ENCODE peak calls at places on chromosome 5, in seven cellular contexts. P is HepG2, Q is SK-N-SH, N is HCT116, C is H1, D is GM12878, Z is K562. H is an unnamed sample.

GRCh38 chr5:152634596-152634995 is 229.5 kb upstream of the NMUR2 start:
- DNase-seq in P (no peak), Q (no peak), N (no peak), C (no peak), D (no peak), Z (no peak), H (no peak)

GRCh38 chr5:176737001-176737745 is 73.2 kb upstream of the UNC5A start:
- DNase-seq in P (no peak), Q (peak; percentile 72), N (no peak), C (peak; percentile 41), D (no peak), Z (no peak), H (no peak)

GRCh38 chr5:181181650-181182565 is 23.1 kb downstream of the TRIM7 start:
- DNase-seq in P (peak; percentile 74), Q (peak; percentile 71), N (peak; percentile 76), C (peak; percentile 76), D (no peak), Z (peak; percentile 28), H (no peak)

GRCh38 chr5:140236896-140237598 is 62.1 kb downstream of the CYSTM1 start:
- DNase-seq in P (no peak), Q (no peak), N (no peak), C (no peak), D (no peak), Z (no peak), H (no peak)

GRCh38 chr5:59149271-59149670 is 566.4 kb downstream of the RAB3C start:
- DNase-seq in P (no peak), Q (no peak), N (no peak), C (no peak), D (no peak), Z (no peak), H (no peak)

GRCh38 chr5:170478306-170478705 is 25.5 kb upstream of the KCNIP1 start:
- DNase-seq in P (no peak), Q (no peak), N (no peak), C (peak; percentile 28), D (no peak), Z (no peak), H (no peak)

GRCh38 chr5:113250341-113250953 is 184.3 kb downstream of the TSSK1B start:
- DNase-seq in P (no peak), Q (no peak), N (no peak), C (no peak), D (no peak), Z (no peak), H (no peak)

GRCh38 chr5:139696894-139697658 is 48.9 kb downstream of the CXXC5 start:
- DNase-seq in P (peak; percentile 70), Q (peak; percentile 82), N (no peak), C (no peak), D (no peak), Z (peak; percentile 92), H (no peak)

GRCh38 chr5:9196403-9197224 is 349.3 kb downstream of the SEMA5A start:
- DNase-seq in P (no peak), Q (no peak), N (no peak), C (no peak), D (no peak), Z (no peak), H (no peak)

GRCh38 chr5:138065102-138065501 is 18.7 kb upstream of the WNT8A start:
- DNase-seq in P (no peak), Q (no peak), N (no peak), C (peak; percentile 79), D (no peak), Z (no peak), H (peak; percentile 11)

GRCh38 chr5:66889524-66889923 is 293.3 kb downstream of the MAST4 start:
- DNase-seq in P (no peak), Q (no peak), N (no peak), C (no peak), D (no peak), Z (no peak), H (no peak)

GRCh38 chr5:98963019-98963418 is 34.2 kb upstream of the CHD1 start:
- DNase-seq in P (no peak), Q (no peak), N (no peak), C (no peak), D (no peak), Z (no peak), H (no peak)

GRCh38 chr5:67166460-67166871 is 30.1 kb downstream of the CD180 start:
- DNase-seq in P (no peak), Q (no peak), N (peak; percentile 7), C (no peak), D (no peak), Z (no peak), H (no peak)

GRCh38 chr5:131635755-131636479 is 888 bp upstream of the RAPGEF6 start:
- DNase-seq in P (no peak), Q (peak; percentile 20), N (no peak), C (no peak), D (peak; percentile 20), Z (no peak), H (no peak)

GRCh38 chr5:165497707-165498106 is 1992.3 kb downstream of the MAT2B start:
- DNase-seq in P (no peak), Q (peak; percentile 23), N (no peak), C (no peak), D (no peak), Z (peak; percentile 7), H (peak; percentile 86)

GRCh38 chr5:57906637-57907036 is 424.0 kb upstream of the ACTBL2 start:
- DNase-seq in P (no peak), Q (no peak), N (no peak), C (no peak), D (no peak), Z (no peak), H (no peak)

GRCh38 chr5:136025900-136026299 is 2.9 kb upstream of the TGFBI start:
- DNase-seq in P (no peak), Q (no peak), N (no peak), C (no peak), D (no peak), Z (no peak), H (no peak)

GRCh38 chr5:5474961-5475360 is 52.5 kb downstream of the ICE1 start:
- DNase-seq in P (no peak), Q (no peak), N (no peak), C (no peak), D (no peak), Z (no peak), H (no peak)

GRCh38 chr5:132854301-132854700 is 12.0 kb downstream of the GDF9 start:
- DNase-seq in P (no peak), Q (peak; percentile 20), N (no peak), C (no peak), D (no peak), Z (no peak), H (no peak)

GRCh38 chr5:132856011-132856410 is 10.3 kb downstream of the GDF9 start:
- DNase-seq in P (no peak), Q (no peak), N (no peak), C (peak; percentile 17), D (no peak), Z (no peak), H (no peak)

GRCh38 chr5:132865668-132866341 is 464 bp downstream of the GDF9 start:
- DNase-seq in P (no peak), Q (peak; percentile 32), N (no peak), C (no peak), D (no peak), Z (no peak), H (no peak)

GRCh38 chr5:132860742-132861141 is 5.5 kb downstream of the GDF9 start:
- DNase-seq in P (no peak), Q (no peak), N (no peak), C (no peak), D (no peak), Z (no peak), H (no peak)

DNA sequence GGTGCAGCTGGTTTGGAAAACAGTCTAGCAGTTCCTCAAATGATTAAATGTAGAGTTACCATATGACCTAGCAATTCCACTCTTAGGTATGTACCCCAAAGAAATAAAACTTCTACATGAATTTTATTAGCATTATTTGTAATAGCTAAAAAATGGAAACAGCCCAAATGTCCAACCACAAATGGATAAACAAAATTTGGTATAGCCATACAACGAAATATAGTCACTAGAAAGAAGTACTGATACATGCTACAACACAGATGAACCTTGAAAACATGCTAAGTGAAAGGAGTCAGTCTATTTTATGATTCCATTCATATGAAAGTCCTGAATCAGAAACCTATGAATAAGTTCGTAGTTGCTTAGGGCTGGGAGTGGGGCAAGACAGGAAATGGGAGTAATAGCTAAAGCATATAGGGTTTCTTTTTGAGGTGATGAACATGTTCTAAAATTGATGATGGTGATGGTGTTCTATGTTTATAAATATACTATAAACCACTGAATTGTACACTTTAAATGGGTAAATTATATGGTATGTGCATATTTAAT is 6.3 kb downstream of the GDF9 start:
- DNase-seq in P (no peak), Q (no peak), N (no peak), C (no peak), D (no peak), Z (no peak), H (no peak)
- TF ChIP-seq JUND in P (no peak), Q (no peak), N (no peak), C (no peak), D (no peak), Z (no peak), H (no peak)

DNA sequence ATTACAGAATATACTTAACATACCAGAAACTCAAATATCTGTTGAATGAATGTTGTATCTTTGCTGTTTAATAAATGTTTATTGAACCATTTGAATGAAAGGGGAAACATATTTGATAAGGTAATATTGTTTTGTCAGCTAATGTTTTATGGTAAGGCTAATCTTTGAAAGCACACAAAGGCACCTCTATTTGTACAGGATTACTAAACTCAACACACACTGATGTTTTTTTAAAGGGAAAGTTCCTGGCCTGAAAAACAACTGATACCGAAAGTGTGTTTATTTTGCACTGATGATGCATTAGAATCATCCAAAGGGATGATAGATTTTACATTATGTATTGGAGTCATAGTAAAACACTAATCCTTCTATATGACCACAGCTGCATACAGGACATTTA is 82.5 kb downstream of the ADCY2 start:
- DNase-seq in P (no peak), Q (no peak), N (no peak), C (no peak), D (no peak), Z (no peak), H (no peak)
- TF ChIP-seq JUND in P (no peak), Q (no peak), N (no peak), C (no peak), D (no peak), Z (no peak), H (no peak)

GRCh38 chr5:160852049-160852448 is at the start of gene ATP10B:
- DNase-seq in P (no peak), Q (no peak), N (no peak), C (no peak), D (no peak), Z (no peak), H (no peak)
- TF ChIP-seq JUND in P (no peak), Q (no peak), N (no peak), C (no peak), D (no peak), Z (no peak), H (no peak)

DNA sequence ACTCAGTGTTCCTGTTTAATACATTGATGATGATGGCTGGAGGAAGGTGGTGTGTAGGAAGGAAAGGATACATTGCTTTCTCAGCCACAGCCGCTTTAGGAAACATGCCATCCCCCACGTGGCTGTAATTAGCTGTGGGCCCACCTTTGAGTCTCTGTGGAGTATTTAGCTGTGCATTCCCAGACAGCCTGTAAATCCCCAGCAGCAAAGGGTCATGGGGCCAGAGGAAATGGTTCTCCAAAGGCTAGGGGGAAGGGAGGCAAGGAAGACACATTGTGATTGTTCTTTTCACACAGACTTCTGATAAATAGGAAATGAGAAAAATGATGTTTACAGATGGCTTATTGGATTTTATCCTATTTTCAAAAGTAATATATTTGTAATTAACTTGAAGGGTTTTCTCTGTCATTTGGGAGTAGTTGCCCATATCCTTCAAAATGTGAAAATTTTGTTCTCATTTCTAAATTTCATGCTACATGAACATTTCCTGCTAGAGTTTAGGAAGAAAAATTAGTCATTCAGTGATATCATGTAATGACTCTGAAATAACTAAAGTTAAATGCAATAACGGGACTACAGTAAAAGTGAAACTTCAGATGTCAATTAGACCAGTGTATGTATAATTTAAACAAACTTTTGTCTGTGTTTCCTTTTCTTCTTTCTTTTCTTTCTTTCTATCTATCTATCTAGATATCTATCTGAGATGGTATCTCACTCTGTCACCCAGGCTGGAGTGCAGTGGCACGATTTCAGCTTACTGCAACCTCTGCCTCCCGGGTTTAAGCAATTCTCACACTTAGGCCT is 24.3 kb upstream of the F2R start:
- DNase-seq in P (no peak), Q (no peak), N (no peak), C (no peak), D (peak; percentile 11), Z (no peak), H (no peak)
- TF ChIP-seq JUND in P (no peak), Q (no peak), N (no peak), C (no peak), D (no peak), Z (no peak), H (no peak)